ENCODE peak calls at places on chromosomes 12 and 14, in ten cellular contexts. S is CD8-positive, alpha-beta T cell; L is lower lobe of right lung; I is spleen; Q is vagina; P is psoas muscle; G is breast epithelium; F is lung; V is ovary; M is MM.1S. X is an unnamed sample.

GRCh38 chr12:121576851-121577391 is 3.9 kb downstream of the KDM2B start:
- DNase-seq in P (no peak), G (no peak), V (no peak), L (no peak), Q (no peak), S (no peak), I (no peak), F (no peak), M (no peak), X (no peak)

GRCh38 chr14:51004801-51005526 is 60.7 kb upstream of the PYGL start:
- DNase-seq in Q (no peak), M (no peak), L (no peak), I (no peak), S (no peak), F (no peak), V (no peak), G (no peak), P (no peak), X (no peak)

GRCh38 chr12:23621910-23622309 is 327.6 kb downstream of the SOX5 start:
- DNase-seq in F (no peak), L (no peak), G (no peak), P (no peak), Q (no peak), S (no peak), V (no peak), M (no peak), I (no peak), X (no peak)

GRCh38 chr14:92960706-92961566 is 38.0 kb downstream of the CHGA start:
- DNase-seq in V (no peak), Q (no peak), I (peak; percentile 61), G (no peak), L (no peak), M (no peak), S (no peak), P (peak; percentile 30), F (no peak), X (no peak)

GRCh38 chr14:93045965-93046695 is 69.6 kb downstream of the ITPK1 start:
- DNase-seq in S (no peak), Q (no peak), P (no peak), F (no peak), L (no peak), V (no peak), G (no peak), I (peak; percentile 69), M (no peak), X (no peak)

GRCh38 chr12:52659395-52659794 is 7.4 kb upstream of the KRT2 start:
- DNase-seq in F (no peak), V (no peak), I (peak; percentile 48), P (no peak), S (no peak), L (no peak), M (no peak), Q (peak; percentile 64), G (peak; percentile 7), X (no peak)

GRCh38 chr12:120504587-120504986 is 8.7 kb downstream of the DYNLL1 start:
- DNase-seq in S (no peak), P (no peak), I (no peak), V (no peak), Q (no peak), L (no peak), F (no peak), G (no peak), M (no peak), X (no peak)

GRCh38 chr14:67396381-67396965 is 15.5 kb downstream of the PLEK2 start:
- DNase-seq in V (no peak), M (no peak), I (no peak), L (no peak), P (no peak), Q (no peak), F (no peak), S (no peak), G (no peak), X (no peak)

GRCh38 chr12:4119157-4119761 is 154.3 kb upstream of the CCND2 start:
- DNase-seq in G (no peak), P (no peak), L (no peak), V (no peak), S (no peak), M (peak; percentile 99), F (peak; percentile 6), Q (no peak), I (no peak), X (no peak)

GRCh38 chr14:103107455-103107854 is 12.9 kb downstream of the EXOC3L4 start:
- DNase-seq in F (no peak), M (no peak), S (no peak), G (no peak), P (no peak), I (no peak), L (no peak), Q (no peak), V (no peak), X (no peak)

GRCh38 chr12:130017571-130018449 is 114.0 kb upstream of the TMEM132D start:
- DNase-seq in S (no peak), F (no peak), P (peak; percentile 65), I (no peak), Q (no peak), L (no peak), M (no peak), V (no peak), G (no peak), X (no peak)

GRCh38 chr14:51167587-51168219 is 72.3 kb upstream of the TMX1 start:
- DNase-seq in I (no peak), G (no peak), Q (no peak), F (no peak), L (no peak), V (no peak), S (no peak), P (no peak), M (no peak), X (no peak)

GRCh38 chr12:1827806-1828805 is 7.7 kb downstream of the LRTM2 start:
- DNase-seq in M (no peak), S (no peak), G (no peak), V (no peak), P (peak; percentile 40), I (peak; percentile 71), F (no peak), Q (no peak), L (peak; percentile 37), X (no peak)

GRCh38 chr12:24803406-24804245 is 145.3 kb downstream of the BCAT1 start:
- DNase-seq in L (no peak), V (no peak), I (no peak), S (no peak), F (no peak), P (no peak), M (no peak), Q (no peak), G (no peak), X (no peak)

GRCh38 chr12:30095511-30095910 is 311.8 kb upstream of the TMTC1 start:
- DNase-seq in M (no peak), V (no peak), G (no peak), Q (no peak), F (no peak), L (no peak), P (no peak), S (no peak), I (no peak), X (no peak)

GRCh38 chr14:31419179-31420012 is 954 bp downstream of the HEATR5A start:
- DNase-seq in Q (no peak), I (no peak), P (no peak), V (no peak), F (no peak), S (no peak), L (no peak), G (no peak), M (peak; percentile 6), X (no peak)

GRCh38 chr12:570949-571794 is 92.1 kb downstream of the NINJ2 start:
- DNase-seq in M (no peak), F (peak; percentile 77), L (peak; percentile 60), S (no peak), P (peak; percentile 89), I (peak; percentile 68), V (peak; percentile 69), G (peak; percentile 78), Q (peak; percentile 94), X (peak; percentile 79)

GRCh38 chr14:102568115-102568614 is 24.3 kb upstream of the RCOR1 start:
- DNase-seq in G (no peak), Q (no peak), P (no peak), F (peak; percentile 49), S (no peak), L (no peak), V (no peak), M (peak; percentile 64), I (no peak), X (no peak)

GRCh38 chr14:67875175-67876006 is 55.8 kb downstream of the RAD51B start:
- DNase-seq in Q (no peak), G (no peak), M (no peak), V (no peak), P (no peak), I (no peak), S (no peak), F (no peak), L (no peak), X (no peak)

GRCh38 chr12:31928246-31929139 is 30.7 kb upstream of the RESF1 start:
- DNase-seq in F (no peak), Q (no peak), P (no peak), S (no peak), I (no peak), V (no peak), G (no peak), M (peak; percentile 24), L (no peak), X (no peak)

GRCh38 chr12:31929140-31929526 is 30.1 kb upstream of the RESF1 start:
- DNase-seq in S (no peak), F (no peak), Q (no peak), L (no peak), M (no peak), P (no peak), G (no peak), V (no peak), I (no peak), X (no peak)

GRCh38 chr12:31931796-31932715 is 27.2 kb upstream of the RESF1 start:
- DNase-seq in P (no peak), G (no peak), F (no peak), L (no peak), S (no peak), I (no peak), M (no peak), Q (no peak), V (no peak), X (no peak)
- H3K9me3 ChIP-seq in P (no peaks in the 10 kb centered on the region), G (no peaks in the 10 kb centered on the region), F (no peaks in the 10 kb centered on the region), L (no peaks in the 10 kb centered on the region), S (no peaks in the 10 kb centered on the region), I (no peaks in the 10 kb centered on the region), M (no peaks in the 10 kb centered on the region), Q (no peaks in the 10 kb centered on the region), V (no peaks in the 10 kb centered on the region), X (no peaks in the 10 kb centered on the region)

GRCh38 chr14:104364830-104365229 is 214.7 kb upstream of the C14orf180 start:
- DNase-seq in S (no peak), V (no peak), G (no peak), Q (no peak), P (no peak), I (no peak), M (no peak), F (no peak), L (no peak), X (no peak)
- H3K4me3 ChIP-seq in S (no peak overlapping the region), V (no peak overlapping the region), G (no peak overlapping the region), Q (no peak overlapping the region), P (no peak overlapping the region), I (no peak overlapping the region), M (no peak overlapping the region), F (no peak overlapping the region), L (no peak overlapping the region), X (no peak overlapping the region)

GRCh38 chr12:132451836-132452195 is 38.1 kb upstream of the FBRSL1 start:
- DNase-seq in V (no peak), P (no peak), G (no peak), F (no peak), M (no peak), S (no peak), I (peak; percentile 76), Q (no peak), L (no peak), X (no peak)
- H3K4me1 ChIP-seq in V (no peaks in the 10 kb centered on the region), P (no peaks in the 10 kb centered on the region), G (no peaks in the 10 kb centered on the region), F (peaks cover 4% of the 10 kb centered on the region), M (peaks cover 6% of the 10 kb centered on the region), S (peaks cover 64% of the 10 kb centered on the region), I (peaks cover 16% of the 10 kb centered on the region), Q (no peaks in the 10 kb centered on the region), L (no peaks in the 10 kb centered on the region), X (no peaks in the 10 kb centered on the region)

GRCh38 chr12:83145325-83145724 is 458.6 kb downstream of the TMTC2 start:
- DNase-seq in L (no peak), M (no peak), S (no peak), Q (no peak), G (no peak), V (no peak), F (no peak), I (no peak), P (no peak), X (peak; percentile 12)
- H3K9me3 ChIP-seq in L (no peaks in the 10 kb centered on the region), M (no peaks in the 10 kb centered on the region), S (no peaks in the 10 kb centered on the region), Q (no peaks in the 10 kb centered on the region), G (no peaks in the 10 kb centered on the region), V (no peaks in the 10 kb centered on the region), F (no peaks in the 10 kb centered on the region), I (no peaks in the 10 kb centered on the region), P (no peaks in the 10 kb centered on the region), X (peaks cover under 1% of the 10 kb centered on the region)